ENCODE peak calls at places on chromosome 2, in eight cellular contexts. Q is keratinocyte; U is frontal cortex; P is Caco-2; F is CD8-positive, alpha-beta memory T cell; N is endodermal cell; M is NCI-H1694 treated with DMSO at 0.1 percent for 48 hours; Y is nephron progenitor cell. O is an unnamed sample.

GRCh38 chr2:73163522-73164367 is 38.6 kb upstream of the NOTO start:
- DNase-seq in N (peak), P (peak), U (peak), F (peak), Y (peak), M (peak), Q (no peak), O (peak)

GRCh38 chr2:102072741-102073140 is 69.8 kb upstream of the IL1R1 start:
- DNase-seq in P (no peak), N (no peak), U (no peak), M (no peak), Q (no peak), F (no peak), Y (no peak), O (no peak)

GRCh38 chr2:9629222-9630000 is 1.4 kb downstream of the YWHAQ start:
- DNase-seq in Q (no peak), F (no peak), U (no peak), M (peak), P (no peak), Y (no peak), N (no peak), O (no peak)

GRCh38 chr2:71067567-71068217 is 756 bp upstream of the NAGK start:
- DNase-seq in Y (no peak), F (no peak), Q (no peak), P (no peak), N (no peak), U (no peak), M (no peak), O (no peak)

GRCh38 chr2:118670868-118671267 is 176.6 kb downstream of the EN1 start:
- DNase-seq in Y (no peak), F (no peak), Q (no peak), U (no peak), P (no peak), N (no peak), M (no peak), O (peak)

GRCh38 chr2:95401480-95401879 is 1.0 kb upstream of the FAHD2A start:
- DNase-seq in M (no peak), F (no peak), N (no peak), P (no peak), Y (no peak), U (no peak), Q (no peak), O (no peak)

GRCh38 chr2:172833898-172834297 is 98.3 kb downstream of the RAPGEF4 start:
- DNase-seq in M (no peak), F (no peak), U (no peak), Y (no peak), P (no peak), Q (no peak), N (no peak), O (no peak)

GRCh38 chr2:165897741-165898140 is 55.8 kb downstream of the TTC21B start:
- DNase-seq in U (no peak), N (no peak), P (no peak), F (no peak), Y (no peak), Q (no peak), M (no peak), O (no peak)

GRCh38 chr2:95323347-95324155 is 26.4 kb downstream of the KCNIP3 start:
- DNase-seq in N (peak), P (no peak), M (no peak), Q (no peak), F (no peak), U (peak), Y (peak), O (no peak)

GRCh38 chr2:149465873-149466272 is 121.7 kb downstream of the MMADHC start:
- DNase-seq in Q (no peak), Y (no peak), M (no peak), U (no peak), N (no peak), F (no peak), P (peak), O (no peak)

GRCh38 chr2:121254748-121255147 is 30.3 kb downstream of the TFCP2L1 start:
- DNase-seq in Q (no peak), M (no peak), U (no peak), P (peak), N (no peak), Y (no peak), F (no peak), O (no peak)

GRCh38 chr2:57343391-57344006 is 703.1 kb upstream of the VRK2 start:
- DNase-seq in F (no peak), P (no peak), Q (no peak), Y (no peak), U (no peak), M (no peak), N (peak), O (no peak)

GRCh38 chr2:8657423-8658062 is 24.3 kb upstream of the ID2 start:
- DNase-seq in Q (no peak), F (no peak), U (no peak), Y (no peak), P (no peak), N (no peak), M (no peak), O (no peak)

GRCh38 chr2:128260239-128261138 is 58.2 kb downstream of the HS6ST1 start:
- DNase-seq in U (peak), Q (peak), Y (peak), P (no peak), N (peak), F (no peak), M (no peak), O (no peak)

GRCh38 chr2:238601433-238602222 is 174.9 kb downstream of the ASB1 start:
- DNase-seq in P (no peak), N (no peak), Y (no peak), U (no peak), Q (no peak), F (no peak), M (no peak), O (no peak)

GRCh38 chr2:191333911-191334357 is 88.7 kb downstream of the MYO1B start:
- DNase-seq in N (no peak), U (no peak), Y (no peak), Q (no peak), M (no peak), P (no peak), F (no peak), O (no peak)

GRCh38 chr2:156826342-156826933 is 390.3 kb downstream of the GPD2 start:
- DNase-seq in N (no peak), Q (no peak), M (no peak), F (no peak), P (no peak), Y (no peak), U (no peak), O (no peak)

GRCh38 chr2:29241955-29242565 is 126.8 kb downstream of the CLIP4 start:
- DNase-seq in Q (no peak), M (no peak), N (no peak), F (no peak), P (no peak), Y (no peak), U (no peak), O (no peak)

GRCh38 chr2:152336103-152336853 is 1.3 kb downstream of the FMNL2 start:
- DNase-seq in Q (no peak), Y (peak), P (peak), N (peak), F (no peak), U (peak), M (peak), O (peak)

GRCh38 chr2:45845566-45845965 is 194.1 kb downstream of the PRKCE start:
- DNase-seq in Y (no peak), M (no peak), N (no peak), Q (no peak), U (no peak), F (no peak), P (no peak), O (no peak)

GRCh38 chr2:16554184-16554583 is 111.5 kb downstream of the CYRIA start:
- DNase-seq in U (no peak), M (no peak), Q (no peak), P (no peak), Y (no peak), N (no peak), F (no peak), O (no peak)

GRCh38 chr2:219565130-219566080 is 5.9 kb downstream of the OBSL1 start:
- DNase-seq in U (no peak), N (peak), F (no peak), Q (no peak), Y (no peak), M (no peak), P (no peak), O (no peak)

GRCh38 chr2:84301717-84302116 is 157.4 kb downstream of the SUCLG1 start:
- DNase-seq in P (no peak), N (no peak), F (no peak), M (peak), Y (no peak), U (no peak), Q (no peak), O (no peak)

GRCh38 chr2:39683022-39683699 is 17.4 kb downstream of the TMEM178A start:
- DNase-seq in N (no peak), P (no peak), F (no peak), M (no peak), U (no peak), Q (no peak), Y (no peak), O (no peak)

GRCh38 chr2:239878686-239879085 is 146.5 kb downstream of the NDUFA10 start:
- DNase-seq in N (peak), Q (no peak), U (no peak), M (no peak), F (no peak), P (no peak), Y (no peak), O (no peak)

GRCh38 chr2:229780856-229781773 is 66.8 kb upstream of the DNER start:
- DNase-seq in F (no peak), N (peak), M (peak), Q (no peak), P (no peak), Y (peak), U (peak), O (no peak)

GRCh38 chr2:241900251-241901017 is 30.9 kb downstream of the RTP5 start:
- DNase-seq in U (no peak), N (peak), M (no peak), Y (no peak), Q (no peak), P (no peak), F (no peak), O (no peak)

GRCh38 chr2:207662203-207662602 is 37.0 kb upstream of the METTL21A start:
- DNase-seq in F (no peak), Y (no peak), U (no peak), Q (no peak), P (no peak), M (no peak), N (no peak), O (no peak)

GRCh38 chr2:175356901-175357300 is 175.4 kb upstream of the ATP5MC3 start:
- DNase-seq in Q (no peak), U (no peak), P (no peak), Y (no peak), M (no peak), F (no peak), N (no peak), O (no peak)

GRCh38 chr2:28586864-28587263 is 91.0 kb downstream of the PLB1 start:
- DNase-seq in Y (no peak), M (no peak), P (no peak), U (no peak), Q (no peak), N (no peak), F (peak), O (peak)

GRCh38 chr2:54839526-54840255 is 116.2 kb downstream of the EML6 start:
- DNase-seq in F (no peak), Y (no peak), U (no peak), P (no peak), N (no peak), Q (no peak), M (no peak), O (no peak)

GRCh38 chr2:83860320-83860719 is 598.8 kb downstream of the SUCLG1 start:
- DNase-seq in Q (no peak), F (no peak), M (no peak), P (no peak), U (no peak), Y (no peak), N (no peak), O (no peak)

GRCh38 chr2:9975805-9976447 is 24.4 kb downstream of the GRHL1 start:
- DNase-seq in F (no peak), U (no peak), M (no peak), Y (no peak), N (no peak), Q (peak), P (no peak), O (no peak)

GRCh38 chr2:175744000-175744399 is 258.1 kb downstream of the LNPK start:
- DNase-seq in Q (no peak), P (no peak), Y (no peak), M (no peak), F (no peak), N (no peak), U (no peak), O (no peak)

GRCh38 chr2:163011035-163011434 is 172.5 kb upstream of the KCNH7 start:
- DNase-seq in N (no peak), M (no peak), P (no peak), Y (no peak), F (no peak), Q (no peak), U (no peak), O (no peak)

GRCh38 chr2:173828189-173829157 is 136.7 kb downstream of the SP3 start:
- DNase-seq in M (no peak), Y (no peak), Q (no peak), P (no peak), F (no peak), U (no peak), N (no peak), O (no peak)

GRCh38 chr2:45882707-45883106 is 231.2 kb downstream of the PRKCE start:
- DNase-seq in Q (no peak), U (no peak), M (no peak), N (no peak), F (no peak), Y (no peak), P (no peak), O (no peak)

GRCh38 chr2:197677483-197677882 is 2.1 kb upstream of the RFTN2 start:
- DNase-seq in N (no peak), U (no peak), Q (no peak), P (no peak), M (no peak), Y (no peak), F (no peak), O (no peak)